ENCODE peak calls at places on chromosomes 16 and 17, in six cellular contexts. M, B, Y, J, U and P are unnamed samples.

GRCh38 chr17:58527306-58527705 is 12.9 kb upstream of the MTMR4 start:
- DNase-seq in M (no peak), B (no peak), Y (no peak), J (no peak), U (no peak), P (no peak)

GRCh38 chr17:10741416-10742140 is 11.8 kb upstream of the TMEM220 start:
- DNase-seq in M (no peak), B (peak), Y (no peak), J (no peak), U (no peak), P (no peak)

GRCh38 chr17:81400154-81400938 is 5.1 kb downstream of the BAHCC1 start:
- DNase-seq in M (peak), B (no peak), Y (no peak), J (peak), U (no peak), P (peak)

GRCh38 chr16:52069866-52070265 is 477.1 kb downstream of the TOX3 start:
- DNase-seq in M (peak), B (no peak), Y (no peak), J (no peak), U (no peak), P (peak)

GRCh38 chr16:18834873-18835272 is 33.5 kb upstream of the ARL6IP1 start:
- DNase-seq in M (no peak), B (no peak), Y (no peak), J (no peak), U (no peak), P (no peak)

GRCh38 chr17:67974186-67974585 is 22.1 kb downstream of the C17orf58 start:
- DNase-seq in M (no peak), B (no peak), Y (no peak), J (no peak), U (no peak), P (no peak)

GRCh38 chr17:53757559-53757958 is 65.2 kb upstream of the KIF2B start:
- DNase-seq in M (no peak), B (no peak), Y (no peak), J (no peak), U (no peak), P (no peak)

GRCh38 chr17:7988750-7989178 is 13.7 kb upstream of the GUCY2D start:
- DNase-seq in M (peak), B (peak), Y (peak), J (no peak), U (peak), P (peak)

GRCh38 chr17:57256708-57257112 is 387 bp downstream of the MSI2 start:
- DNase-seq in M (peak), B (no peak), Y (no peak), J (peak), U (no peak), P (no peak)

GRCh38 chr17:2083613-2084128 is 28.8 kb downstream of the HIC1 start:
- DNase-seq in M (no peak), B (peak), Y (no peak), J (no peak), U (peak), P (no peak)

GRCh38 chr17:1070411-1070810 is 73.5 kb downstream of the TIMM22 start:
- DNase-seq in M (no peak), B (no peak), Y (no peak), J (no peak), U (no peak), P (no peak)

GRCh38 chr17:72030067-72030899 is 90.5 kb upstream of the SOX9 start:
- DNase-seq in M (peak), B (peak), Y (no peak), J (peak), U (peak), P (peak)

GRCh38 chr17:51258756-51259573 is 884 bp downstream of the MBTD1 start:
- DNase-seq in M (peak), B (no peak), Y (peak), J (no peak), U (no peak), P (no peak)

GRCh38 chr16:31132303-31132978 is 3.1 kb downstream of the PRSS8 start:
- DNase-seq in M (no peak), B (no peak), Y (no peak), J (no peak), U (no peak), P (no peak)

GRCh38 chr17:77163521-77164280 is 22.9 kb downstream of the SEC14L1 start:
- DNase-seq in M (no peak), B (no peak), Y (no peak), J (no peak), U (no peak), P (no peak)

GRCh38 chr17:63240106-63240505 is 206.0 kb downstream of the CYB561 start:
- DNase-seq in M (no peak), B (no peak), Y (no peak), J (no peak), U (no peak), P (no peak)

GRCh38 chr17:4986951-4987766 is at the start of gene CAMTA2:
- DNase-seq in M (peak), B (peak), Y (peak), J (peak), U (no peak), P (peak)

GRCh38 chr17:781920-782731 is at the start of the genes GLOD4 and MRM3:
- DNase-seq in M (peak), B (peak), Y (peak), J (peak), U (peak), P (peak)

GRCh38 chr17:43671075-43671692 is 9.5 kb upstream of the MEOX1 start:
- DNase-seq in M (peak), B (no peak), Y (no peak), J (no peak), U (peak), P (peak)

GRCh38 chr16:85173077-85173980 is 61.1 kb upstream of the CIBAR2 start:
- DNase-seq in M (peak), B (no peak), Y (no peak), J (no peak), U (no peak), P (peak)
- TF ChIP-seq CTCF in M (no peak), B (no peak), Y (no peak), J (no peak), U (no peak), P (peak)

GRCh38 chr16:87954826-87955225 is 3.6 kb downstream of the BANP start:
- DNase-seq in M (no peak), B (no peak), Y (no peak), J (no peak), U (no peak), P (no peak)

GRCh38 chr16:87956771-87957279 is 5.6 kb downstream of the BANP start:
- DNase-seq in M (no peak), B (no peak), Y (no peak), J (no peak), U (no peak), P (peak)

GRCh38 chr16:87954361-87954760 is 3.1 kb downstream of the BANP start:
- DNase-seq in M (no peak), B (no peak), Y (no peak), J (no peak), U (no peak), P (no peak)

GRCh38 chr16:87956169-87956770 is 5.0 kb downstream of the BANP start:
- DNase-seq in M (no peak), B (no peak), Y (no peak), J (peak), U (peak), P (peak)

DNA sequence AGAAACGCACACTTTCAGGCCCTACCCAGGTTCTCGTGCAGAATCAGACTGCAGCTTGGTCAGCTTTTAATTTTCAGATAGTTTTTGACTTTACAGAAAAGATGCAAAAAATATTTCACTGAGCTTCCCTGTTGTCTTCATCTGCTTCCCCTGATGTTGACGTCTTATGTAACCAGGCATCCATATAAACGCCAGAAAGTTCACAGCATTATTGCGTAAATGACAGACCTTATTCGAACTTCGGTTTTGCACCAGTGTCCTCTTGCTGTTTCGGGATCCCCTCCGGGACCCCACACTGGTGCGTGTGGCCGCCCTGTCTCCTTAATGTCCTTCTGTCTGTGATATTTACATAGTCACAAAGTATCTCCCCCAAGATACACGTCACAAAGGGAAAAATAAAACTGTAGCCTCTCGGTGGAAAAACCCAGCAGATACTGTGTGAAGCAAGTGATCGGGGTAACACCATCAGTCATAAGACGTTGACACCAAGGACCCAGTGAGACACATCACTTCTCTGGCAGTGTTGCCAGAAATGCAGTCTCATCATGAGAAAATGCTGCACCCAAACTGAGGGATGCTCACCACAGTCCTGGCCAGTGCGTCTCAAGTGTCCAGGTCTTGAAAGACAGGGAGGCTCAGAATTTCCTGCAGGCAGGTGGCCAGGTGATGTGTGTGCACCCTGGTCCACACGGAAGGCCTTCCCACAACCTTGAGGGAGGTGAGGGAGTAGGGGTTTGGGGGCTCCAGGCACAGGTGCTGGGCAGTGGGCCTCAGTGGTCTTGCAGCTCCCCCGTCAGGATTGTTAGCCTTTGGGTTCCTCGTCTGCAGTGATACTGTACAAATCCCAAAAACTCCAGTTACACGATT is 4.3 kb downstream of the BANP start:
- DNase-seq in M (no peak), B (no peak), Y (no peak), J (no peak), U (no peak), P (peak)
- H3K4me3 ChIP-seq in M (no peak), B (no peak), Y (no peak), J (peak), U (peak), P (no peak)

GRCh38 chr17:19410875-19411291 is at the start of gene RNF112:
- DNase-seq in M (no peak), B (peak), Y (no peak), J (peak), U (no peak), P (peak)
- TF ChIP-seq CTCF in M (no peak), B (no peak), Y (no peak), J (no peak), U (no peak), P (peak)

GRCh38 chr16:7332611-7333010 is at the start of gene RBFOX1:
- DNase-seq in M (no peak), B (no peak), Y (no peak), J (no peak), U (no peak), P (no peak)

GRCh38 chr16:7334801-7335560 is 2.3 kb downstream of the RBFOX1 start:
- DNase-seq in M (no peak), B (no peak), Y (no peak), J (peak), U (no peak), P (no peak)

GRCh38 chr16:7331997-7332396 is 648 bp upstream of the RBFOX1 start:
- DNase-seq in M (no peak), B (no peak), Y (no peak), J (no peak), U (no peak), P (no peak)

GRCh38 chr16:7330709-7331108 is 1.9 kb upstream of the RBFOX1 start:
- DNase-seq in M (no peak), B (no peak), Y (no peak), J (no peak), U (no peak), P (no peak)

DNA sequence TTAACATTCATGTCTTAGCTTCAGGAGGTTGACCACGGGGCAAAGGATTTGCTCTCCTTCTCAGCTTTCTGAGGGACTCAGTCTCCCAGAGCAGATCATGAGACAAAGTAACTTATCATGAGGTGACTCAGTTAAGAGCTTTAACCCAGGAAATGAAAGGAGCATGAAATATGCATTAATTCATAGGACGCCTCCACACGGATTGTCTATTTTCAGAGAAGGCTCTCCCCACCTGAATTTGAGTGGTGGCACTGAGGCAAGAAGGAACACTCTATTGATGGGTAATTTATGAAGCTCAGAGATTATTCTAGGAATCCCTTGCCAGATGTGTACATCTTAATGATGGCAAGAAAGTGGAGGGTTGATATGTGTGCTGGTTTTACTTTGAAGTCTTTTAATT is 681 bp downstream of the RBFOX1 start:
- DNase-seq in M (no peak), B (no peak), Y (no peak), J (no peak), U (no peak), P (no peak)
- H3K4me3 ChIP-seq in M (no peak), B (no peak), Y (no peak), J (peak), U (no peak), P (no peak)

GRCh38 chr17:75979705-75980187 is 706 bp downstream of the TEN1 start:
- DNase-seq in M (no peak), B (no peak), Y (no peak), J (no peak), U (no peak), P (peak)

GRCh38 chr17:75976175-75976848 is 2.7 kb downstream of the ACOX1 start:
- DNase-seq in M (no peak), B (no peak), Y (no peak), J (no peak), U (no peak), P (peak)

GRCh38 chr17:75980188-75981018 is 1.4 kb downstream of the TEN1 start:
- DNase-seq in M (no peak), B (no peak), Y (no peak), J (no peak), U (no peak), P (peak)

GRCh38 chr17:75981019-75981615 is 2.1 kb downstream of the TEN1 start:
- DNase-seq in M (no peak), B (peak), Y (no peak), J (no peak), U (no peak), P (peak)

DNA sequence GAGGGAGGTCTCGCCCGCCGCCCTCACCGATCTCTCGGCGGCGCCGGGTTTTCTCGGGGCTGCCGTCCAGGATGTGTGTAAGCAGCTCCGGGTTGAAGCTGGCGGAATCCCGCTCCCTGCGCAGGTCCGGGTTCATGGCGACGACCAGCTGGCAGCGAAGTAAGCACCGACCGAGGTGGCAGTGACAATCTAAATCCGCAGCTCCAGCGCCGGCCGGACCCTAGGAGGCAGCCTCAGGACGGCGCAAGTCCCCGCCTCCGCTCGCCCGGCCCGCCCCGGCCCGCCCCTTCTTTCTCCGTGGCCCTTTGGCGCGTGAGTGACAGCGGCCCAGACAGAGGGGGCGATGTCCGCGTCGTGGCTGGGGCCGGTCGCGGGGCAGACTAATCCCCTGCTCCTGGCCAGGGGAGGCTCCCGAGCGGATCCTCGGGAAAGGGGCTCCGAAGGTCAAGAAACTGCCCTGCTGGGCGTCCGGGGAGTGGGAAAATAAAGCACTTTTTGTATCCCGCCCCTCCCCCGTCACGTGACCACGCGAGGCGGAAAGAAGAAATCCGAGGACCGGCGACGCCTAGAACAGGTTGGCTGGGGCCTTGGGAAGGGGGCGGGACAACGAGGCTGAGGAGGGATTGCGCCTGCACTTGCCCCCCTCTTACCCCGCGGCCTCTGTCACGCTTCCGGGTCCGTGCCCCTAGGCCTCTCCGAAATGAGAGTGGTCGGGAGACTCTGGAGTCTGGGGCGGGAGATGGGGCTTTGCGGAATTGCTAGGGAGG is at the start of the genes ACOX1 and TEN1:
- DNase-seq in M (peak), B (peak), Y (peak), J (peak), U (peak), P (peak)
- TF ChIP-seq CTCF in M (peak), B (no peak), Y (peak), J (peak), U (peak), P (peak)

DNA sequence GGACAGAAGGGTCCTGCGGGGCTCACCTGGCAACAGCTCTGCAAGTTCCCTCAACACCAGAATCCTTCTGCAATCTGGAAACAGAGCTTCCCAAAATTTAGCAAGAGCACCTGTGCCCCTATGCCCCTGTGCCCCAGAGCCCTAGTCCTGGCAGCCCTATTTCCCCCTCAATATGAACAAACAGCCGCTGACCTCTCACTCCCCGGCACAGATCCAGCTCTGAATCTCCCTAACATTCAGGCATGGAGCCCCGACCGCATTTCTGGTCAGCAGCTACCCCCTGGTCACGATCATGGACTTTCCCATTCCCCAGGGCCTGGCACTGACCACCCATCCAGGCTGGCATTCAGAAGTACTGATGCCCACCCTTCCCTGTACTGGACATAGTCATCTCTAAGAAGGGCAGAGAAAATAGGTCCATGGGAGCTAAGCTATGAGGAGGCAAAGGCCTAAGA is 110.8 kb upstream of the SMURF2 start:
- DNase-seq in M (no peak), B (peak), Y (no peak), J (no peak), U (no peak), P (no peak)
- H3K4me3 ChIP-seq in M (peak), B (no peak), Y (no peak), J (no peak), U (no peak), P (no peak)

DNA sequence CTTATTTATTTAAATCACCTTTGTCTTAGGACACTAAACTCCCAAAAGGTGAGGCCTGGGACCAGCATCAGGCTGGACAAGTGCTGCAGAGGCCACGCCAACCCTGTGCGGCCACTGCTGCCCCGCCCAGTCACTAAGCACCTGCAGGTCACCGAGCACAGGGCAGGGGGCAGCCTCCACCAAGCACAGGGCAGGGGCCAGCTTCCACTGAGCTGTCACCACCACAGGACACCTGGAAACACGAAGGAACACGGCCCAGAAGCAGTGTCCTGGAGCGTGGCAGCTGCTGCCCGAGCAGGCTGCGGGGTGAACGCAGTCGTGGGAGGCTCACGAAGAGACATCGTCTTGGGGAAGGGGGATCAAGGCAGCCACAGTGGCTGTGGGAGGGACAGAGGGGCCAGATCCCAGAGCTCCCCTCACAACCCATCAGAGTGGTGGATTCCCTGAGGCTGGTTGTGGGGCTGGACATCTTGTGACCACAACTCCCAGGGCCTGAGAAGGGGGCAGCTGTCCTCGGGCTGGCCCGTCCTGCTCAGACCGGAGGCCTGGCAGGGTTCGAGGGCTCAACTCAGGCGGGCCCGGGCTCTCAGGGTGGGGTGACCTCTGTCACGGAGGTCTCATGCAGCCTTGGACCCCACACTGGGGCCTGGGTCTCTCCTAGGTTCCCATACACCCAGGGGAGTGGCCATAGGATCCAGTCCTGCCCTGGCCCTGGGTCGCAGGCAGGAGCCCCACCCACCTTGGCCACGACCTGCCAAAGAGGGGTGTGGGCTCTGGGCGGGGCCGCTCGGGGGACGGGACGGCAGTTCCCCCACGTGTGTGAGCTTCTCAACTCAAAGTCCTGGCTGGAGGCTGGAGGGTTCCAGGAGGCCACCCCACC is 18.7 kb downstream of the RAB40B start:
- DNase-seq in M (no peak), B (no peak), Y (no peak), J (no peak), U (no peak), P (no peak)
- TF ChIP-seq CTCF in M (peak), B (no peak), Y (peak), J (no peak), U (no peak), P (no peak)